ENCODE peak calls at places on chromosomes 11 and 22, in four cellular contexts. One of them, this sample, is unnamed.

GRCh38 chr22:44256860-44257560 is 55.7 kb downstream of the SHISAL1 start:
- DNase-seq in suprapubic skin: peak; percentile 16
- DNase-seq in stomach: peak; percentile 2
- DNase-seq in pancreas: no peak
- DNase-seq in this sample: no peak

GRCh38 chr11:130209128-130209932 is 49.7 kb downstream of the ST14 start:
- DNase-seq in suprapubic skin: no peak
- DNase-seq in stomach: peak; percentile 24
- DNase-seq in pancreas: peak; percentile 11
- DNase-seq in this sample: no peak

GRCh38 chr11:37141707-37142106 is 543.7 kb upstream of the RAG2 start:
- DNase-seq in suprapubic skin: no peak
- DNase-seq in stomach: no peak
- DNase-seq in pancreas: no peak
- DNase-seq in this sample: no peak

GRCh38 chr11:73528420-73528819 is 69.5 kb downstream of the FAM168A start:
- DNase-seq in suprapubic skin: no peak
- DNase-seq in stomach: no peak
- DNase-seq in pancreas: no peak
- DNase-seq in this sample: no peak

GRCh38 chr22:39188809-39189208 is 36.3 kb upstream of the CBX7 start:
- DNase-seq in suprapubic skin: peak; percentile 23
- DNase-seq in stomach: no peak
- DNase-seq in pancreas: no peak
- DNase-seq in this sample: no peak

GRCh38 chr11:64850979-64851567 is 6.6 kb upstream of the CDC42BPG start:
- DNase-seq in suprapubic skin: no peak
- DNase-seq in stomach: peak; percentile 51
- DNase-seq in pancreas: no peak
- DNase-seq in this sample: no peak

GRCh38 chr11:95829580-95830259 is 39.4 kb downstream of the CEP57 start:
- DNase-seq in suprapubic skin: no peak
- DNase-seq in stomach: no peak
- DNase-seq in pancreas: no peak
- DNase-seq in this sample: no peak

GRCh38 chr11:43736502-43737193 is 56.1 kb downstream of the HSD17B12 start:
- DNase-seq in suprapubic skin: no peak
- DNase-seq in stomach: no peak
- DNase-seq in pancreas: no peak
- DNase-seq in this sample: no peak

GRCh38 chr11:47587733-47588326 is 1.4 kb downstream of the FAM180B start:
- DNase-seq in suprapubic skin: no peak
- DNase-seq in stomach: no peak
- DNase-seq in pancreas: no peak
- DNase-seq in this sample: peak; percentile 51

GRCh38 chr11:19577849-19578619 is 134.6 kb upstream of the NAV2 start:
- DNase-seq in suprapubic skin: no peak
- DNase-seq in stomach: no peak
- DNase-seq in pancreas: no peak
- DNase-seq in this sample: peak; percentile 48

GRCh38 chr11:28491431-28491830 is 383.2 kb downstream of the METTL15 start:
- DNase-seq in suprapubic skin: no peak
- DNase-seq in stomach: no peak
- DNase-seq in pancreas: no peak
- DNase-seq in this sample: no peak

GRCh38 chr11:61574611-61575010 is 6.3 kb downstream of the SYT7 start:
- DNase-seq in suprapubic skin: no peak
- DNase-seq in stomach: no peak
- DNase-seq in pancreas: no peak
- DNase-seq in this sample: no peak

GRCh38 chr11:1194977-1195689 is 27.7 kb upstream of the MUC5B start:
- DNase-seq in suprapubic skin: peak; percentile 68
- DNase-seq in stomach: peak; percentile 26
- DNase-seq in pancreas: no peak
- DNase-seq in this sample: peak; percentile 11

GRCh38 chr11:117583063-117583801 is 213.8 kb downstream of the DSCAML1 start:
- DNase-seq in suprapubic skin: peak; percentile 73
- DNase-seq in stomach: no peak
- DNase-seq in pancreas: no peak
- DNase-seq in this sample: peak; percentile 34

GRCh38 chr11:65446446-65447277 is 24.1 kb downstream of the NEAT1 start:
- DNase-seq in suprapubic skin: peak; percentile 84
- DNase-seq in stomach: peak; percentile 48
- DNase-seq in pancreas: no peak
- DNase-seq in this sample: peak; percentile 56

GRCh38 chr11:12629601-12630313 is 44.5 kb upstream of the TEAD1 start:
- DNase-seq in suprapubic skin: no peak
- DNase-seq in stomach: no peak
- DNase-seq in pancreas: no peak
- DNase-seq in this sample: no peak

DNA sequence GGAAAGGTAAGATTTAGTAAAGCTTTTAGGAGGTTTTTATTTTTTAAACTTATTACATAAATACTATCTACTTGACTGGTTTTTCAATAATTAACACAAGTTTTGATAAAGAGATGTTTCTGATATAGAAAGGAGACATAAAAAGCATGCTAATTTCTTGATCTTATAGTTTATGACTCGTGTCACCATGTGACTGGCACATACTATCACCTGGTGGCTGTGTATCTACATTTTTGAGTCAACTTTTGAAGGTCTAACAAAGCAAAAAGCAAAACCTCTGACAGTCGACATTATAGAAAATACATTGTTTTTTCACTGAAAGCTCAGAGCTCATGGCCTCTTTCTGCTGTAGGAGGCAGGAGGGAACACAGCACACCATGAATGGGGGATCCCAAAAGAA is 810 bp downstream of the ACRV1 start:
- DNase-seq in suprapubic skin: no peak
- DNase-seq in stomach: no peak
- DNase-seq in pancreas: no peak
- DNase-seq in this sample: no peak
- H3K36me3 ChIP-seq in suprapubic skin: no peaks in the 10 kb centered on the region
- H3K36me3 ChIP-seq in stomach: no peaks in the 10 kb centered on the region
- H3K36me3 ChIP-seq in pancreas: no peaks in the 10 kb centered on the region
- H3K36me3 ChIP-seq in this sample: no peaks in the 10 kb centered on the region

GRCh38 chr11:3052567-3052966 is 4.7 kb downstream of the CARS1 start:
- DNase-seq in suprapubic skin: no peak
- DNase-seq in stomach: no peak
- DNase-seq in pancreas: no peak
- DNase-seq in this sample: no peak

GRCh38 chr11:3049430-3050243 is 7.6 kb downstream of the CARS1 start:
- DNase-seq in suprapubic skin: peak; percentile 94
- DNase-seq in stomach: peak; percentile 76
- DNase-seq in pancreas: peak; percentile 68
- DNase-seq in this sample: peak; percentile 55

GRCh38 chr11:3051435-3052108 is 5.7 kb downstream of the CARS1 start:
- DNase-seq in suprapubic skin: no peak
- DNase-seq in stomach: no peak
- DNase-seq in pancreas: no peak
- DNase-seq in this sample: no peak

GRCh38 chr11:3052109-3052479 is 5.1 kb downstream of the CARS1 start:
- DNase-seq in suprapubic skin: no peak
- DNase-seq in stomach: no peak
- DNase-seq in pancreas: no peak
- DNase-seq in this sample: no peak

DNA sequence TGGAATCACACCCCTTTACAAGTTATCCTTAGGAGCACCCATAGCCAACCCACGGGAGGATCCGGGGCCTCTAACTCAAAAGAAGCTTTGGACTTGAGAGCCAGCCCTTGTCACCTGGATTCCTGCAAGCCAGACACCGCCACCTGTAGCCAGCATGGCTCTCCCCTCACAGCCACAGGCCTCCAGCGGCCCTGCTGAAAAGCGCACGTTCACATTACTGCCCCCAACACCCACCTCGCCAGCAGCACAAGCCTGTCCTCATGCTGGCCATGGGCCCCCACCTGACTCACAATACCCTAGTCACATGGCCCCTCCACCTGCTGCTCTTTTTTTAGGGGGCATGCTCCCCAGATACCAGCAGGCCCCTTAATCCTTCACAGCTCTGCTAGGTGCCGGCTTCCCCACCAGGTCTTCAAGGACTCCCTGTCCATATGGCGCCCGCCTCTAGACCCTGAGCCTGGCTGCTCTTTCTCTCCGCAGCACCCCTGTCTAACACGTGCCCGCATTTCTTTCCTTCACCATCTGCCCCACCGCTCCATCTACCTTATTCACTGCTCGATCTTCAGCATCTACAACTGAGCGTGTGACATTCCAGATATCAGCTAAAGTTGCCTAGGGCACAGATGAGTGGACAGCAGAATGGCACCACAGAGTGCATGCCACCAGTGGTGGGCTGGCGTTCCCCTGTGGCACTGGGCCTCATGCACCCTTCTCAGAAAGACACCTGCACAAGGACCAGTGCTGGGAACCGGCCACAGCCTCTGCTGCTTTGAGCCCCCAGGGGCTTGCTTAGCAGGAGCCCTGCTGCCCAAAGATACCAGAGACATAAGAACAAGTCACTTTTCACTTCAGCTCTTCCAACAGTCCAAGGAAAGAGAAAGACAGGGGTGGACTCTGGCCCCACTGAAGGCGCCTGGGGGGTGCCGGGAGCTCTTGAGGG is 6.6 kb downstream of the CARS1 start:
- DNase-seq in suprapubic skin: no peak
- DNase-seq in stomach: no peak
- DNase-seq in pancreas: no peak
- DNase-seq in this sample: no peak
- TF ChIP-seq CTCF in suprapubic skin: no peak
- TF ChIP-seq CTCF in stomach: no peak
- TF ChIP-seq CTCF in pancreas: no peak
- TF ChIP-seq CTCF in this sample: no peak

GRCh38 chr11:25052844-25053243 is 556.0 kb downstream of the LUZP2 start:
- DNase-seq in suprapubic skin: no peak
- DNase-seq in stomach: no peak
- DNase-seq in pancreas: no peak
- DNase-seq in this sample: no peak
- H3K27ac ChIP-seq in suprapubic skin: no peak overlapping the region
- H3K27ac ChIP-seq in stomach: no peak overlapping the region
- H3K27ac ChIP-seq in pancreas: no peak overlapping the region
- H3K27ac ChIP-seq in this sample: no peak overlapping the region

GRCh38 chr22:29146771-29147170 is 58.9 kb upstream of the EMID1 start:
- DNase-seq in suprapubic skin: peak; percentile 50
- DNase-seq in stomach: peak; percentile 24
- DNase-seq in pancreas: no peak
- DNase-seq in this sample: no peak
- H3K36me3 ChIP-seq in suprapubic skin: peaks cover 52% of the 10 kb centered on the region
- H3K36me3 ChIP-seq in stomach: no peaks in the 10 kb centered on the region
- H3K36me3 ChIP-seq in pancreas: no peaks in the 10 kb centered on the region
- H3K36me3 ChIP-seq in this sample: peaks cover 31% of the 10 kb centered on the region

DNA sequence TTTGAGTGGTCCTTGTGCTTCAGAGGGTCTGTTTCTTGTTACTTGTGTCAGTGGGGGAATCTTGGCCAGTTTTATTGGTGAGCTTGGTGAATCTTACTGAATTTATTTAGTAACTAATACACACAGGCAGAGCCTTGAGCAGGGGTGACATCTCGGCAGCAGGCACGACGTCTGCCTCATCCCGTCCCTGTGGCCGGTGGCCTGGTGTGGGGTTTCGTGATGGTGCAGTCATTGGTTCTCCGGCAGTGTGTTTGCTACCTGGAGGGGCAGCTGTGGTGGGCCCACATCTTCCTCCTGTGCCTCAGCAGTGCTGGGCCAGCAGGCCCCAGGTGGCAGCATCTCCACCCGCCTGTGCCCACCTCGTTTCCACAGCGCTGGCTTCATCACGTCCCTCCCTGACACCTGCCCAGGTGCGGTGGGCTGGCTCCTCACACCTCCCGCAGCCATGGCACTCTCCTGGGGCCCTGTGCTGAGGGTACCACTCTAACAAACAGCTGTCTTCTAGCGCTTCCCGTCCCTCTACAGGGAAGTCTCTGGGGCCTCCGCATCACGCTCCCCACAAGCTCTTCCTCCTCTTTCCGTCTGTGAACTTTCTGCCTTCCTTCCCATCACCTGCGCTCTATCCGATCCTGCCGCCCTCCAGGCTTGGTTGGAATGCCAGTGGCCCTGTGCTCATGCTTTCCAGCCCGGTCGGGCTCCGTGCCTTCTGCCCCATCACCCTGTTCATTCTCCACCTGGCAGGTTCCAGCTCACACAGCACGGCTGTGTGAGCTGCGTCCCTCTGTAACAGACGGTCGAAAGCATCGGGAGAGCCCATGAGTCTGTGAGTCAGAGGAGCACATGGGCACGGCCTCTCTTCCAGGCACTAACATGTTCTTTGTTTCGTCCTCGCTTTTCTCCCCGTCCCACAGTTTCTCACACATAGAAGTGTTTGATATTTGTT is 203.4 kb downstream of the TBC1D22A start:
- DNase-seq in suprapubic skin: peak; percentile 67
- DNase-seq in stomach: no peak
- DNase-seq in pancreas: no peak
- DNase-seq in this sample: no peak
- TF ChIP-seq CTCF in suprapubic skin: no peak
- TF ChIP-seq CTCF in stomach: no peak
- TF ChIP-seq CTCF in pancreas: no peak
- TF ChIP-seq CTCF in this sample: no peak